ENCODE peak calls at places on chromosomes 5 and 9, in six cellular contexts. F is endothelial cell of umbilical vein, I is A549, K is H1, T is HepG2, B is K562. Q is an unnamed sample.

GRCh38 chr5:172293054-172293744 is 9.6 kb upstream of the UBTD2 start:
- DNase-seq in F (peak), I (peak), K (peak), T (peak), B (peak), Q (peak)

GRCh38 chr9:18979367-18979766 is 53.6 kb downstream of the SAXO1 start:
- DNase-seq in F (peak), I (no peak), K (no peak), T (no peak), B (no peak), Q (no peak)

GRCh38 chr5:98927242-98927987 is 1.4 kb downstream of the CHD1 start:
- DNase-seq in F (peak), I (peak), K (no peak), T (no peak), B (peak), Q (no peak)

GRCh38 chr9:108439967-108440366 is 415.8 kb downstream of the ACTL7B start:
- DNase-seq in F (peak), I (no peak), K (no peak), T (no peak), B (no peak), Q (no peak)

GRCh38 chr9:128149001-128149701 is at the start of gene LCN2:
- DNase-seq in F (no peak), I (peak), K (no peak), T (no peak), B (peak), Q (no peak)

GRCh38 chr5:140244525-140245025 is 58.3 kb downstream of the PFDN1 start:
- DNase-seq in F (peak), I (peak), K (peak), T (peak), B (peak), Q (peak)

GRCh38 chr9:76996700-76997099 is 22.8 kb upstream of the FOXB2 start:
- DNase-seq in F (no peak), I (no peak), K (no peak), T (peak), B (no peak), Q (peak)

GRCh38 chr9:103126494-103126893 is 131.4 kb downstream of the CYLC2 start:
- DNase-seq in F (no peak), I (no peak), K (no peak), T (no peak), B (no peak), Q (no peak)

GRCh38 chr5:1201327-1202025 is at the start of gene SLC6A19:
- DNase-seq in F (no peak), I (no peak), K (no peak), T (no peak), B (no peak), Q (no peak)

GRCh38 chr5:112366987-112367386 is 52.1 kb downstream of the EPB41L4A start:
- DNase-seq in F (no peak), I (peak), K (no peak), T (peak), B (peak), Q (peak)

GRCh38 chr9:72557549-72557948 is 36.1 kb downstream of the TMC1 start:
- DNase-seq in F (peak), I (peak), K (peak), T (peak), B (peak), Q (no peak)

GRCh38 chr5:93819666-93820065 is 78.3 kb upstream of the POU5F2 start:
- DNase-seq in F (no peak), I (no peak), K (no peak), T (no peak), B (no peak), Q (no peak)

GRCh38 chr9:74795803-74796202 is 91.9 kb downstream of the TRPM6 start:
- DNase-seq in F (no peak), I (no peak), K (no peak), T (no peak), B (no peak), Q (no peak)

GRCh38 chr5:96654209-96654608 is 8.0 kb upstream of the CAST start:
- DNase-seq in F (no peak), I (no peak), K (no peak), T (no peak), B (no peak), Q (no peak)

GRCh38 chr9:73167614-73168013 is 15.9 kb downstream of the ANXA1 start:
- DNase-seq in F (no peak), I (no peak), K (no peak), T (no peak), B (no peak), Q (no peak)

GRCh38 chr5:32601623-32602295 is 16.4 kb downstream of the SUB1 start:
- DNase-seq in F (no peak), I (no peak), K (no peak), T (no peak), B (no peak), Q (no peak)

GRCh38 chr5:85000671-85001070 is 616.0 kb upstream of the EDIL3 start:
- DNase-seq in F (no peak), I (no peak), K (no peak), T (no peak), B (no peak), Q (no peak)

GRCh38 chr5:119420173-119420572 is 32.1 kb upstream of the HSD17B4 start:
- DNase-seq in F (no peak), I (no peak), K (no peak), T (no peak), B (no peak), Q (no peak)

GRCh38 chr5:172549708-172550095 is 91.4 kb upstream of the NEURL1B start:
- DNase-seq in F (no peak), I (no peak), K (no peak), T (no peak), B (no peak), Q (no peak)

GRCh38 chr5:148586796-148587195 is 67.5 kb downstream of the HTR4 start:
- DNase-seq in F (no peak), I (no peak), K (no peak), T (no peak), B (no peak), Q (peak)

GRCh38 chr9:111067472-111067871 is 29.2 kb upstream of the LPAR1 start:
- DNase-seq in F (no peak), I (no peak), K (no peak), T (no peak), B (no peak), Q (no peak)

GRCh38 chr5:64505769-64506566 is at the start of gene RGS7BP:
- DNase-seq in F (peak), I (no peak), K (peak), T (no peak), B (no peak), Q (peak)

GRCh38 chr9:38062106-38062497 is 6.9 kb downstream of the SHB start:
- DNase-seq in F (no peak), I (no peak), K (no peak), T (no peak), B (no peak), Q (no peak)

GRCh38 chr9:85702881-85703280 is 38.9 kb downstream of the AGTPBP1 start:
- DNase-seq in F (no peak), I (no peak), K (no peak), T (no peak), B (no peak), Q (no peak)

GRCh38 chr9:33881635-33882034 is 64.7 kb downstream of the UBE2R2 start:
- DNase-seq in F (peak), I (no peak), K (no peak), T (no peak), B (no peak), Q (no peak)

GRCh38 chr9:84379740-84380139 is 39.2 kb upstream of the SLC28A3 start:
- DNase-seq in F (no peak), I (no peak), K (no peak), T (no peak), B (no peak), Q (no peak)
- TF ChIP-seq JUN in F (no peak), I (no peak), K (no peak), T (no peak), B (no peak), Q (no peak)

GRCh38 chr5:51225671-51226419 is 157.4 kb upstream of the ISL1 start:
- DNase-seq in F (no peak), I (no peak), K (no peak), T (no peak), B (no peak), Q (no peak)

GRCh38 chr5:51230336-51230735 is 152.9 kb upstream of the ISL1 start:
- DNase-seq in F (no peak), I (no peak), K (no peak), T (no peak), B (no peak), Q (no peak)

GRCh38 chr5:51227963-51228515 is 155.2 kb upstream of the ISL1 start:
- DNase-seq in F (no peak), I (no peak), K (no peak), T (no peak), B (no peak), Q (no peak)

GRCh38 chr5:51226420-51226735 is 156.9 kb upstream of the ISL1 start:
- DNase-seq in F (no peak), I (no peak), K (peak), T (peak), B (no peak), Q (peak)
- TF ChIP-seq JUN in F (no peak), I (no peak), K (no peak), T (no peak), B (no peak), Q (no peak)

GRCh38 chr5:14171621-14172020 is 28.5 kb downstream of the TRIO start:
- DNase-seq in F (no peak), I (no peak), K (no peak), T (peak), B (no peak), Q (no peak)
- TF ChIP-seq JUN in F (no peak), I (no peak), K (no peak), T (no peak), B (no peak), Q (no peak)

GRCh38 chr5:124996023-124996763 is 249.8 kb upstream of the ZNF608 start:
- DNase-seq in F (no peak), I (no peak), K (peak), T (no peak), B (no peak), Q (no peak)
- TF ChIP-seq JUN in F (no peak), I (no peak), K (no peak), T (no peak), B (no peak), Q (no peak)

GRCh38 chr5:174383196-174384178 is 338.0 kb downstream of the NSG2 start:
- DNase-seq in F (no peak), I (no peak), K (no peak), T (no peak), B (no peak), Q (no peak)

GRCh38 chr5:174386846-174387245 is 337.5 kb upstream of the MSX2 start:
- DNase-seq in F (no peak), I (no peak), K (no peak), T (no peak), B (no peak), Q (no peak)

GRCh38 chr5:174384509-174384947 is 339.0 kb downstream of the NSG2 start:
- DNase-seq in F (no peak), I (no peak), K (no peak), T (no peak), B (no peak), Q (no peak)

GRCh38 chr5:174387448-174387847 is 336.9 kb upstream of the MSX2 start:
- DNase-seq in F (no peak), I (no peak), K (no peak), T (no peak), B (no peak), Q (no peak)

GRCh38 chr5:174386306-174386705 is 338.1 kb upstream of the MSX2 start:
- DNase-seq in F (no peak), I (no peak), K (no peak), T (no peak), B (no peak), Q (no peak)
- TF ChIP-seq JUN in F (no peak), I (no peak), K (no peak), T (no peak), B (no peak), Q (no peak)

GRCh38 chr9:13035822-13036221 is 243.7 kb downstream of the MPDZ start:
- DNase-seq in F (no peak), I (no peak), K (no peak), T (no peak), B (no peak), Q (no peak)
- TF ChIP-seq JUN in F (no peak), I (no peak), K (no peak), T (no peak), B (no peak), Q (no peak)

DNA sequence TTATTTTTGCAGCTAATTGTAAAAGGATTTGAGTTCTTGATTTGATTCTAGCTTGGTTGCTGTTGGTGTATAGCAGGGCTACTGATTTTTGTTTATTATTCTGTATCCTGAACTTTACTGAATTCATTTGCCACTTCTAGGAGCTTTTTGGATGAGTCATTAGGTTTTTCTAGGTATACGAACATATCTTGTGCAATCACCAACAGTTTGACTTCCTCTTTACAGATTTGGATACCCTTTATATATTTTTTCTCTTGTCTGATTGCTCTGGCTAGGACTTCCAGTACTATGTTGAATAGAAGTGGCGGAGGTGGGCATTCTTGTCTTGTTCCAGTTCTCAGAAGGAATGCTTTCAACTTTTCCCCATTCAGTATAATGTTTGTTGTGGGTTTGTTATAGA is 210.8 kb downstream of the FGF10 start:
- DNase-seq in F (no peak), I (no peak), K (no peak), T (no peak), B (no peak), Q (no peak)
- TF ChIP-seq JUN in F (no peak), I (no peak), K (no peak), T (no peak), B (no peak), Q (no peak)

GRCh38 chr9:120107138-120107537 is 472.8 kb downstream of the CDK5RAP2 start:
- DNase-seq in F (no peak), I (no peak), K (no peak), T (no peak), B (no peak), Q (no peak)

GRCh38 chr9:120110520-120110919 is 469.4 kb downstream of the CDK5RAP2 start:
- DNase-seq in F (no peak), I (no peak), K (no peak), T (no peak), B (no peak), Q (no peak)

GRCh38 chr9:120104771-120105170 is 475.2 kb downstream of the CDK5RAP2 start:
- DNase-seq in F (no peak), I (no peak), K (no peak), T (no peak), B (no peak), Q (no peak)

DNA sequence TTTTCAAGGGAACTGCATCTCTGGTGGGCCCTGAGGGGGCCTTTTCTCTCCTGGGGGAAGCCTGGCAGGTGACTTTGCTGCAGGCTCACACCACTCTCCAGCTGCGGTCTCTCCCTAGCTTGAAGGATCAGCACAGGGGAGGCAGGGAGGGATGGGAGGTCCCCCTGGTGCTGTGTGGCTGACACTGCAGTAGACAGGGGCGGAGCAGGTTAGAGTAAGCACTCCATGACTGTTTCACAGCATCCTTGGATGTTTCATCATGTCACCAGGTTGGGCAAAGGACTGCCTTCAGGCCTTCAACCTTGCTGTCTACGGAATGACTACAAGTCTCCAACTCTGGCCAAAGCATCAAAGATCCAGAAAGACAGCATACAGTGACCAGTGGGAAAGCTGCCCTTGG is 470.7 kb downstream of the CDK5RAP2 start:
- DNase-seq in F (no peak), I (peak), K (peak), T (peak), B (no peak), Q (peak)
- TF ChIP-seq JUN in F (no peak), I (no peak), K (no peak), T (no peak), B (no peak), Q (no peak)

DNA sequence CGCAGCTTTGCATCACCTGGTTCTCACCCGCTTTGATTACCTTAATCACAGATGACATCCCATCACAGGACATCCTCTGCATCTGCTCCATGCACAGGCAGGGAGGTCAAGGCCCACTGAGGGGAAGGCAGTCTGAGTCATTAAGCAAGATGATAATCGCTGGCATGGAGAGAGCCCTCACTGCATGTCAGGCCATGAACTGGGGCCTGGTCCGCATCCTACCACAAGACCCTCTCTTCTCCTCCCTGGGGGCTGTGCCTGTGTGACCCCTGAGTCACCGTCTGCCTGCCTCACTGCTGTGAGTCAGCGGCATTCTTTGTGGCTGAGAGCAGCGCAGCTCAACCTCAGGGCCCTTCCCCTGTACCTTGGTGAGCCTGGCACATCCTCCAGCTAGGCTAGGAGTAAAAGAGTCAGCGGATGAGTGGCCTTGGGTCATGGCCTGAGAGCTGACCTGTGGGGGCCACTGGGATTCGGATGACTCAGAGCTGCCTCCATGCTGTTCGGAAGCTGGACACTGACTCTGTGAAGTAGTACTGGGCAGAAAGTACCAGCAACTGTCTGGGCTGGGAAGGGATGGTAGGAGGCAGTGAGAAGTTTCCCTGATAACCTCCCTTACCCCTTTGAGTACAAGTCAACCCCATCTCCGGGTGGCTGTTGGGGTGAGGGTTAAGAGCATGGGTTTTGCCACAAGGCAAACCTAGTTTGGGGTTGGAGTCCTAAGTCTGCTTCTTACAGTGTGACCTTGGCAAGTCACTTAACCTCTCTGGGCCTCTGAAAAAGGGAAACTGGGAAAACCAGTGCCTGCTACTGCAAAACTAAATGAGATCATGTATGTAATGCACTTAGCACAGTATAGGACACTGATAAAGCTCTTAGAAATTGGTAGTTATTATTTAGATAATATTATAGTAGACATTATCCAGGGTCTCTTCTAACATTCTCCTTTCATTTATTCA is 14.6 kb upstream of the ARSI start:
- DNase-seq in F (peak), I (peak), K (no peak), T (peak), B (peak), Q (no peak)
- TF ChIP-seq JUN in F (peak), I (peak), K (no peak), T (peak), B (no peak), Q (no peak)

GRCh38 chr5:68662804-68663307 is 431.0 kb upstream of the SLC30A5 start:
- DNase-seq in F (no peak), I (no peak), K (no peak), T (no peak), B (no peak), Q (no peak)
- TF ChIP-seq JUN in F (no peak), I (no peak), K (no peak), T (no peak), B (no peak), Q (no peak)